ENCODE peak calls at places on chromosomes 4 and X, in seven cellular contexts. B, Q, Z, T, O, Y and G are unnamed samples.

GRCh38 chrX:50448565-50448964 is 22.1 kb downstream of the DGKK start:
- DNase-seq in B (no peak), Q (peak), Z (no peak), T (no peak), O (no peak), Y (no peak), G (no peak)

GRCh38 chr4:157803441-157804168 is 369.2 kb downstream of the GASK1B start:
- DNase-seq in B (no peak), Q (no peak), Z (no peak), T (no peak), O (no peak), Y (no peak), G (no peak)

GRCh38 chr4:182111586-182111985 is 131.6 kb upstream of the TENM3 start:
- DNase-seq in B (no peak), Q (peak), Z (no peak), T (no peak), O (no peak), Y (no peak), G (no peak)

GRCh38 chrX:132375941-132376340 is 112.9 kb downstream of the MBNL3 start:
- DNase-seq in B (no peak), Q (no peak), Z (no peak), T (no peak), O (no peak), Y (no peak), G (no peak)

GRCh38 chrX:71617742-71618141 is 569 bp downstream of the CXCR3 start:
- DNase-seq in B (no peak), Q (no peak), Z (no peak), T (no peak), O (no peak), Y (no peak), G (no peak)

GRCh38 chrX:150942958-150943594 is 40.1 kb upstream of the HMGB3 start:
- DNase-seq in B (no peak), Q (no peak), Z (no peak), T (no peak), O (no peak), Y (no peak), G (no peak)

GRCh38 chrX:86407371-86407770 is 259.1 kb downstream of the DACH2 start:
- DNase-seq in B (no peak), Q (no peak), Z (no peak), T (no peak), O (no peak), Y (no peak), G (no peak)

GRCh38 chr4:138870739-138871633 is 144.6 kb upstream of the NOCT start:
- DNase-seq in B (no peak), Q (peak), Z (no peak), T (peak), O (peak), Y (peak), G (no peak)

GRCh38 chr4:169102011-169102410 is 92.0 kb upstream of the CBR4 start:
- DNase-seq in B (no peak), Q (no peak), Z (no peak), T (no peak), O (no peak), Y (no peak), G (no peak)

GRCh38 chrX:153766098-153766817 is 2.2 kb downstream of the PLXNB3 start:
- DNase-seq in B (no peak), Q (peak), Z (peak), T (no peak), O (no peak), Y (no peak), G (no peak)

GRCh38 chrX:31209005-31209612 is 137.3 kb upstream of the FTHL17 start:
- DNase-seq in B (no peak), Q (no peak), Z (peak), T (no peak), O (no peak), Y (no peak), G (no peak)

GRCh38 chr4:48483006-48483776 is at the start of gene SLC10A4:
- DNase-seq in B (peak), Q (peak), Z (no peak), T (no peak), O (peak), Y (no peak), G (no peak)

GRCh38 chrX:112614640-112615039 is 65.1 kb downstream of the LHFPL1 start:
- DNase-seq in B (no peak), Q (peak), Z (no peak), T (no peak), O (no peak), Y (no peak), G (no peak)

GRCh38 chrX:48574270-48575266 is at the start of gene RBM3:
- DNase-seq in B (peak), Q (peak), Z (peak), T (peak), O (peak), Y (peak), G (peak)

GRCh38 chrX:78517124-78517523 is 142.0 kb downstream of the RTL3 start:
- DNase-seq in B (no peak), Q (no peak), Z (no peak), T (no peak), O (no peak), Y (no peak), G (no peak)

DNA sequence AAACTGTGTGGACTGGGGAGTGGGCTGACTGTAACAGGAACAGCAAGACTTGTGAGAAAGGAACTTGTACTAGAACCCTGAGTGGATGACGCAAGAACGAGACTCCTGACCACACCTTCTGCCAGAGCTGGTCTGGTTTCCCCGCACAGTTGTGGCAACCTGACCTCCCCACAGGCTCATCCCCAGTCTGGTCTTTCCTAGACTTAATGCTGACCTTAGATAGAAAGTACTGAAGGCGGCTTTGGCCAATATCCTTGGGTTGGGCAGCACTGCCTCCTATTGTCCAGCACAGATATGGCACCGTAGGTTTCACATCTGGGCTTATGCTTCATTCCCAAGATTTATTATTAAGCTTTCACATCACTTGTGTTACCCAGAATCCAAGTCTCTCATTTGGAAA is 137.8 kb upstream of the FRG1 start:
- DNase-seq in B (no peak), Q (no peak), Z (no peak), T (no peak), O (no peak), Y (no peak), G (no peak)
- TF ChIP-seq CTCF in B (no peak), Q (peak), Z (no peak), T (no peak), O (no peak), Y (no peak), G (no peak)

DNA sequence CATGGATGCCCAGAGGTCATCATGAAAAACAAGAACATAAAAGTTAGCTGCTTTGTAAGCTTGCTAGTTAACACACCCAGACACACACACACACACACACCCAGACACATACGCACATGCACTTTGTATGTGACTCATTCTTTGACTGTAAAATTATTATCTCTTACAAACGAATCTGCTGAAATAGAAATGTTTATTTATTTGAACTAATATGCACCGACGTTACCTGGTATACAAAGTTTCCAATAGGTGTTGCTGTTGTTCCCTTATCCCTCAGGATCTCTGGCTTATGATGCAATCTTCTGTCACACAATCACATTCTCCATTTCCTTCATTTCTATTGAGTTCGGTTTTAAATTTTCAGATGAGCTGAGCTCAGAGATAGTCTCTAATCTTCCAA is 209.3 kb downstream of the PTTG2 start:
- DNase-seq in B (no peak), Q (no peak), Z (no peak), T (no peak), O (no peak), Y (no peak), G (no peak)
- TF ChIP-seq CTCF in B (no peak), Q (no peak), Z (no peak), T (no peak), O (no peak), Y (no peak), G (no peak)

DNA sequence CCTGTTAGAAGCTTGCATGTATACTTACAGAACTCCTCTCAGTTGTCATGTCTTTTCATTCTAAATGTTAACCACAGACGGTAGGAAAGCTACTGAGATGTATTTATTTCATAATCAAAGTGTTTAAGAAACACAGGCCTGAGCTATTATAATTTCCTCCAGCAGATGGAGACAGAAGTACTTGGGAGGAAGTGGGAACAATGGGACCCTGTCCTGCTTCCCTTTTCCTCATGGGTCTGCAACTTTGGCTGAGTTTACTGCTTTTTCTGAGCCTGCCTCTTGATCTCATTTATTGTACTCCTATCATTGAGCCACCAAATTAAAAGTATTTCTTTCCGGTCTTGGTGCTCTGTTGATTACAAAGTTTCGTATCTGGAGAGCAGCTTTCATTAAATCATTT is 67.7 kb upstream of the SPANXN2 start:
- DNase-seq in B (no peak), Q (peak), Z (no peak), T (no peak), O (peak), Y (no peak), G (no peak)
- TF ChIP-seq CTCF in B (no peak), Q (peak), Z (no peak), T (no peak), O (peak), Y (no peak), G (peak)

GRCh38 chr4:81504685-81505598 is 33.2 kb upstream of the RASGEF1B start:
- DNase-seq in B (no peak), Q (no peak), Z (no peak), T (peak), O (no peak), Y (peak), G (no peak)
- TF ChIP-seq CTCF in B (no peak), Q (no peak), Z (no peak), T (no peak), O (no peak), Y (no peak), G (no peak)

GRCh38 chrX:37302569-37302968 is 46.6 kb upstream of the PRRG1 start:
- DNase-seq in B (no peak), Q (peak), Z (no peak), T (no peak), O (no peak), Y (no peak), G (no peak)
- TF ChIP-seq CTCF in B (no peak), Q (peak), Z (peak), T (peak), O (no peak), Y (peak), G (peak)

GRCh38 chrX:70129811-70130210 is 3.4 kb upstream of the IGBP1 start:
- DNase-seq in B (no peak), Q (peak), Z (no peak), T (no peak), O (no peak), Y (no peak), G (no peak)
- TF ChIP-seq CTCF in B (no peak), Q (no peak), Z (no peak), T (no peak), O (no peak), Y (no peak), G (no peak)

DNA sequence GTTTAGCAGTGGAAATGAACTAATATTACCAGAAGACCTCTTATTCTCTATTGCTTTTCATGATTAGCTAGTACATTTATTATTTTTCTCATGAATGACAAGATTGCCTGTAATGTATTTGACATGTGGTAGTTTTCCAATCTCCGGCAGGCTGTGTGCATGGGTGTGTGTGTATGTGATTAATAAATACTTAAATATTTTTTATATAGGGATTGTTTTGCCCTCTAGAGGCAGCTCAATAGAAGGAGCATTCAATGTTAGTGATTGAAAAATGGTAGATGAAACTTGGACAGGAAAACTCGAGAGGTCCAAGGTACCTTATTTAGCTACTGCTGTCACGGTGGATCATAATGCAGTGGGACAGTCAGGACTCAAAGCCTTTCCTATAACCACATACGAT is 457.6 kb downstream of the IL1RAPL1 start:
- DNase-seq in B (no peak), Q (no peak), Z (no peak), T (no peak), O (no peak), Y (no peak), G (no peak)
- TF ChIP-seq CTCF in B (no peak), Q (peak), Z (no peak), T (no peak), O (peak), Y (no peak), G (no peak)